ENCODE peak calls at places on chromosomes 5 and 9, in four cellular contexts. G is astrocyte, K is cardiac muscle cell, Z is HepG2. P is an unnamed sample. For H3K36me3, the result is how much of the 10 kb centered on the place peaks cover.

GRCh38 chr9:136564379-136564988 is 18.6 kb upstream of the NOTCH1 start:
- DNase-seq in G (peak), Z (no peak), K (peak), P (no peak)

GRCh38 chr5:167346461-167346860 is 945.0 kb upstream of the WWC1 start:
- DNase-seq in G (no peak), K (no peak), Z (no peak), P (no peak)

GRCh38 chr5:81506900-81507588 is 113.1 kb upstream of the ACOT12 start:
- DNase-seq in Z (peak), G (peak), K (peak), P (peak)

GRCh38 chr9:111572945-111573604 is 26.4 kb downstream of the PTGR1 start:
- DNase-seq in K (peak), Z (no peak), G (peak), P (peak)

GRCh38 chr5:135511858-135512257 is 23.9 kb downstream of the NEUROG1 start:
- DNase-seq in G (no peak), Z (no peak), K (no peak), P (no peak)

GRCh38 chr5:157271740-157272271 is 5.9 kb downstream of the CYFIP2 start:
- DNase-seq in G (no peak), K (no peak), Z (no peak), P (no peak)

GRCh38 chr5:109654455-109654854 is 35.3 kb upstream of the MAN2A1 start:
- DNase-seq in Z (no peak), G (no peak), K (no peak), P (no peak)

GRCh38 chr5:54013556-54014157 is 296.7 kb downstream of the ARL15 start:
- DNase-seq in G (peak), Z (no peak), K (peak), P (peak)

GRCh38 chr5:62486672-62487071 is 74.1 kb downstream of the IPO11 start:
- DNase-seq in K (no peak), G (no peak), Z (no peak), P (no peak)

GRCh38 chr9:18477121-18477705 is 3.3 kb downstream of the ADAMTSL1 start:
- DNase-seq in Z (no peak), K (no peak), G (no peak), P (no peak)

GRCh38 chr5:120655828-120656435 is 191.8 kb downstream of the PRR16 start:
- DNase-seq in Z (peak), G (no peak), K (peak), P (no peak)

GRCh38 chr9:92600075-92600741 is 64.4 kb upstream of the ECM2 start:
- DNase-seq in K (no peak), Z (no peak), G (no peak), P (no peak)

GRCh38 chr9:88811511-88811910 is 179.8 kb upstream of the S1PR3 start:
- DNase-seq in Z (no peak), G (no peak), K (no peak), P (no peak)

GRCh38 chr5:36073595-36074216 is 7.0 kb upstream of the UGT3A2 start:
- DNase-seq in K (peak), G (no peak), Z (peak), P (no peak)

GRCh38 chr5:153546566-153546965 is 56.1 kb downstream of the GRIA1 start:
- DNase-seq in K (peak), G (peak), Z (no peak), P (no peak)

GRCh38 chr5:3047212-3047774 is 295.8 kb upstream of the IRX2 start:
- DNase-seq in G (no peak), Z (no peak), K (no peak), P (no peak)

GRCh38 chr9:103483471-103484096 is 488.5 kb downstream of the CYLC2 start:
- DNase-seq in Z (no peak), G (no peak), K (no peak), P (no peak)

GRCh38 chr9:73038613-73039012 is 85.8 kb upstream of the ALDH1A1 start:
- DNase-seq in K (peak), Z (no peak), G (peak), P (no peak)

GRCh38 chr9:3526903-3527652 is 1.3 kb upstream of the RFX3 start:
- DNase-seq in Z (peak), K (peak), G (no peak), P (no peak)

GRCh38 chr5:137604348-137605095 is 105.4 kb upstream of the SPOCK1 start:
- DNase-seq in K (no peak), G (no peak), Z (no peak), P (no peak)

GRCh38 chr9:74277532-74277931 is 219.6 kb upstream of the RORB start:
- DNase-seq in K (no peak), Z (no peak), G (no peak), P (no peak)

GRCh38 chr9:100098241-100098886 is 436 bp downstream of the ERP44 start:
- DNase-seq in G (peak), Z (peak), K (peak), P (no peak)

GRCh38 chr5:95644351-95645042 is 2.1 kb upstream of the RFESD start:
- DNase-seq in Z (peak), K (peak), G (peak), P (no peak)

GRCh38 chr5:93249651-93250289 is 331.2 kb downstream of the NR2F1-AS1 start:
- DNase-seq in Z (no peak), G (peak), K (peak), P (no peak)

GRCh38 chr9:89549031-89549644 is 51.2 kb upstream of the SEMA4D start:
- DNase-seq in K (peak), Z (peak), G (peak), P (no peak)

GRCh38 chr5:80343067-80343466 is 23.3 kb downstream of the SPZ1 start:
- DNase-seq in Z (no peak), G (no peak), K (no peak), P (no peak)

GRCh38 chr5:98514106-98514665 is 259.3 kb upstream of the RGMB start:
- DNase-seq in K (no peak), G (no peak), Z (no peak), P (no peak)

GRCh38 chr9:14343948-14344547 is 30.1 kb upstream of the NFIB start:
- DNase-seq in G (no peak), Z (no peak), K (no peak), P (no peak)

GRCh38 chr5:1786621-1787471 is 12.8 kb downstream of the MRPL36 start:
- DNase-seq in Z (no peak), G (no peak), K (no peak), P (no peak)

GRCh38 chr5:43396762-43397304 is 15.4 kb downstream of the CCL28 start:
- DNase-seq in G (peak), K (peak), Z (no peak), P (no peak)

DNA sequence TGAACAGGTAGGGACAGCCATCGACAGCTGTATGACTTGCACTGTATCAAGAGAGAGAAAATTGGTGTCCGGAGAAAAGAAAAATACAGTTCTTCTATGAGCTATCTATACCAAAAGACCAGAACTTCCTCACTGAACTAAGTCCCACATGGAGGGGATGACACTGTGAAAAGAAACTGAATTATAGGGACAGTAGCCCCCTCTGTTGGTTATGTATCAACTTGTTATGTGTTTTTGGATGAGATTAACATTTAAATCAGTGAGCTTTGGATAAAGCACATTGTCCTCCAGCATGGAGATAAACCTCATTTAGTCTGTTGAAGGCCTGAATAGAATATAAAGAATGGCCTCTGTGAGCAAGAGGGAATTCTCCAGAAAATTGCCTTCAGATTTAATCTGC is 176.6 kb upstream of the SH3GL2 start:
- DNase-seq in K (peak), Z (peak), G (peak), P (no peak)
- TF ChIP-seq CTCF in K (no peak), Z (peak), G (no peak), P (peak)

GRCh38 chr9:124332756-124333155 is 75.0 kb downstream of the NEK6 start:
- DNase-seq in G (no peak), Z (no peak), K (no peak), P (no peak)

GRCh38 chr9:124334568-124335319 is 77.0 kb downstream of the NEK6 start:
- DNase-seq in G (no peak), Z (no peak), K (no peak), P (no peak)

GRCh38 chr9:124332321-124332720 is 74.6 kb downstream of the NEK6 start:
- DNase-seq in Z (no peak), G (no peak), K (no peak), P (no peak)

GRCh38 chr9:124331580-124331979 is 73.8 kb downstream of the NEK6 start:
- DNase-seq in G (no peak), K (no peak), Z (no peak), P (no peak)

DNA sequence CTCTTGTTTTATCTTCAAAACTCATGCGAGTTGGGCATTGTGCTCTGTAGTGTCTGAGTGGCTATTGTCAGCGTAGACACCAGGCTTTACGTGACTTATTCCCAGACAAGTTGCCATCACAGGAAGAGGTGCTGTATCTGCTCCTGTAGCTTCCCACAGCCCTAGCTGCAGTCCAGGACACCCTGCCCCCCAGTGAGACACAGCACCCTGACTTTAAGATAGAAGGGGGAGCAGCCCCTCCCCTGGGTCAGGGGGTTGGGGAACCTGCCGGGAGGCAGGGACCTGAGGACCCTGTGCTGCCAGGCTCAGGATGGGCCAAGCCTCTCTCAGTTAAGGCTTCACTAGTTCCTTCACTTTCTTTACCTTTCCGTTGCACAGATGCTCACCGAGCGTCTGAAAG is 75.4 kb downstream of the NEK6 start:
- DNase-seq in Z (no peak), K (no peak), G (no peak), P (no peak)
- H3K36me3 ChIP-seq in Z (under half), K (under half), G (under half), P (under half)

DNA sequence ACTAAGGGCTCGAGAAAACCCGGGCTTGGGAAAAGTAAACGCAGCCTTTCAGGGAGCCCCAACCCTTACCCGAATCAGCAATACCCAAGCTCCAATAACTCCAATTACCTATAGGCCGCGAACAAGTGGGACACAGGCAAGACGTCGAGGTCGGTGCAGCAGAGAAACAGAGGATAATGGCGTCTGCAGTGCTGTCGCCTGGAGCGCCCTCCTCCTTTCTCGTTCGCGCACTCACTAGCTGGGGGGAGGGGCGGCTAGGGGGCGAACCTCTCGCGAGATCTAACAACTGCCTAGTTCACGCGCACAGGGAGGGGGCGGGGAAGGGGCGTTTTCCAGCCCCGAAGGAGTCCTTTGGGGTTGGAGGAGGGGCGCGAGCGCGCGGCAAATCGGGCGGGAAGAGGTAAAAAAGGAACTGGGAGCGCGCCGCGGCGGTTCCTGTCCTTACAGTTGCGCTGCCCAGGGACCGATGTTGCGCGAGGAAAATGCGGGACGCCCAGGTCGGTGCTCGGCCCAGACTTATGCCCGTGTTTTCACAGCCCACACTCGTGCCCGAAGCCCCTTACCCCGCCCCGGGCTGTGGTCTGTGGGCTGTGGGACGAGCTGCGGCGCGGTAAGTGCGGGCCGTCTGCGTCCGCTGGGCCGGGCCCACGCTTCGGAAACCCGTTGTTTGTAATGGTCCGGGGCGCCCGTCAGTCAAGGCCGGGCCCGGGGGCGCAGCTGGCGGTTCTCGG is at the start of gene RMI1:
- DNase-seq in K (peak), Z (peak), G (peak), P (peak)
- TF ChIP-seq CTCF in K (no peak), Z (peak), G (no peak), P (peak)

GRCh38 chr5:67133781-67134180 is 62.8 kb downstream of the CD180 start:
- DNase-seq in G (peak), K (no peak), Z (no peak), P (no peak)
- H3K36me3 ChIP-seq in G (under half), K (half or more), Z (under half), P (under half)

DNA sequence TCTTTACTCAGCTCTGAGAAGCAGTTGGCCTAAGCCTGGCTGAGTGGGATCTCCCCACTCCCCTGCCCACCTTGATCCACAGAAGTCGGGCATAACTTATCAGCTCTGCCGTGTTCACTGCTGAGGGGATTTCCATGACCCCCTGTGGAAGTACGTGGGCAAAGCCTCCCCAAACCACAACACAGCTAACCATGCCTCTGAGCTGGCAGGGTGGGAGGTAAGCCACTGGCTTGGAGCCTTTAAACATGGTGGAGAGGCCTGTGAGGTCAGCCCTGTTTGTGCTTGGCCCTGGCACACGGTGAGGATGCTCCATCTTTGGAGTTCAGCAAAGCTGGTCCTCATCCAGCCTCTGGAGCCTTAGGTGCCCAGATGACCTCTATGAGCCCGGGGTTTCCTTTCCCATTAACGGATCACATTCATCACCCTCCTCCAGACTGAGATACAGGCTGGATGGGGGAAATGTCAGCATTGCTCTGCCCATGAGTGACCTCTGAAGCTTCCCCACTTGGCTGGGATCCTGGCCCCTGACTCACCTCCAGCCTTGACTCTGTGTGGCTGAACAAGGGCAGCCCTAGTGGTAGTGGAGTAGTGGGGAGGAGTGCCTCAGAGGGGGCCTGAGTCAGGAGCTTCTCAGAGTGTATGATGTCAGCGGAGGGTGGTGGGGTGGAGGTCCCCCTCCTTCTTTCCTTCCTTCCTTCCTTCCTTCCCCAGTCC is 6.2 kb downstream of the PDLIM4 start:
- DNase-seq in G (peak), K (peak), Z (no peak), P (peak)
- TF ChIP-seq CTCF in G (peak), K (peak), Z (no peak), P (peak)

GRCh38 chr9:138013836-138014569 is 136.4 kb downstream of the CACNA1B start:
- DNase-seq in K (no peak), Z (no peak), G (no peak), P (no peak)
- H3K36me3 ChIP-seq in K (under half), Z (under half), G (under half), P (under half)

GRCh38 chr5:169717298-169717697 is 80.2 kb downstream of the DOCK2 start:
- DNase-seq in G (no peak), K (peak), Z (no peak), P (no peak)

GRCh38 chr5:169723103-169723831 is 86.2 kb downstream of the DOCK2 start:
- DNase-seq in K (no peak), Z (no peak), G (no peak), P (no peak)

GRCh38 chr5:169719360-169720314 is 82.6 kb downstream of the DOCK2 start:
- DNase-seq in Z (no peak), K (no peak), G (no peak), P (no peak)

GRCh38 chr5:169724303-169724702 is 87.2 kb downstream of the DOCK2 start:
- DNase-seq in K (no peak), G (no peak), Z (no peak), P (no peak)

GRCh38 chr5:169721771-169722170 is 84.7 kb downstream of the DOCK2 start:
- DNase-seq in K (no peak), G (no peak), Z (no peak), P (no peak)
- TF ChIP-seq CTCF in K (no peak), G (no peak), Z (no peak), P (no peak)

DNA sequence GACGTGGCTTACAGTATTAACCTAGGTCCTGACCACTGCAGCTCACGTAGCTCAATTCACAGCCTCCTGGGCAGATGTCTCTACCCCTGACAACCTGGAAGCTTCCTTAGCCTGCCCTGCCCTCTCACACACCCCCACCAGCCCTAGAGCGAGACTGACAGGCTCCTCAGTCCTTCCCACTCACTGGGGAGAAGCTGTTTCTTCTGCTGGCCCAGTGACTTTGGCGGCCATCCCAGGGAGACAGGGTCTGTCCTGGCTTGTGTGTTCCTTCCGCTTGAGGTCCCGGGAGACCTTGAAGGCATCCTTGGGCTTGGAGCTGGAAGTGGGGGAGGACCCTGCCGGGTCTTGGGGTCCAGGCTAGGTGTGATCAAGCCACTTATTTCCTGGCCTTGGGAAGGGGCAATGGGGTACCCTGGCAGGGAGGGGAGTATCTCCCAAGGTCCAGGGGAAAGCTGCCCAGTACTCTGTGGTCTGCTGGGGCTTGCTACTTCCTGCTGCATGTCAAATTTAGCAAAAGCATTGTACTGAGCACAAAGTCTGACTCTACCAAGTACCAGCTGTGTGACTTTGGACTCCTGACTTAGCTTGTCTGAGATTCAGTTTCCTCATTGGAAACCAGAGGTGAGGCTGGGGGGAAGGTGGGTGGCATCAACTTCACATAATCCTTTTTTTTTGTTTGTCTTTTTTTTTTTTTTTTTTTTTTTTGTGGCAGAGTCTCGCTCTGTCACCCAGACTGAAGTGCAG is 1.9 kb downstream of the MIGA2 start:
- DNase-seq in Z (peak), G (no peak), K (peak), P (no peak)
- H3K36me3 ChIP-seq in Z (under half), G (under half), K (under half), P (under half)

DNA sequence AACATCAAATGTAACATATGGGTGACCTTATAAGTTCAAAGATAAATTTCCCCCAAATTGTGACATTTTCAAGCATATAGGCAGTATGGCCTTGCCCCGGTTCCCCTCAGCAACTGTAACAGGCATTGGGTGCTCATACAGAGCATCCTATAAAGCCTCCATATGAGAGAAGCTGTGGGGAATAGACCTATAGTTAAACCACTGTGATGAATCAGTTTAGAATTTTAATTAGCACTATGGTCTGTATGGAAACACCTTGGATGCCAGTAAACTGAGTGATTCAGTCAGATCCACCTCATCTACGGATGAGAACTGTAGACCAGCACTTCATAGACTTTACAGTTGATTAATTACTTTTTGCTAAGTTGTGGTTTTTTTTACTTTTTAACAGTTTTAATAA is 79.4 kb downstream of the ERCC6L2 start:
- DNase-seq in K (no peak), G (peak), Z (no peak), P (no peak)
- TF ChIP-seq CTCF in K (no peak), G (no peak), Z (no peak), P (no peak)